ENCODE peak calls at places on chromosome 15, in five cellular contexts. K is tibial nerve, W is fibroblast of lung, D is IMR-90, R is SK-N-SH. U is an unnamed sample.

GRCh38 chr15:42171795-42172194 is 15.4 kb upstream of the PLA2G4F start:
- DNase-seq in D (no peak), W (no peak), K (no peak), R (no peak), U (no peak)

GRCh38 chr15:43441316-43441715 is 51.6 kb downstream of the TP53BP1 start:
- DNase-seq in R (peak; percentile 22), W (peak; percentile 42), K (no peak), D (peak; percentile 50), U (no peak)

GRCh38 chr15:31993062-31993461 is 37.3 kb upstream of the CHRNA7 start:
- DNase-seq in D (no peak), W (no peak), K (no peak), R (no peak), U (no peak)

GRCh38 chr15:49315543-49315942 is 107.5 kb upstream of the FGF7 start:
- DNase-seq in D (no peak), R (peak; percentile 9), W (no peak), K (no peak), U (no peak)

GRCh38 chr15:89774492-89774891 is 1.6 kb upstream of the MESP2 start:
- DNase-seq in D (no peak), K (no peak), W (no peak), R (no peak), U (no peak)

GRCh38 chr15:26128611-26129140 is 265.5 kb upstream of the ATP10A start:
- DNase-seq in K (no peak), W (no peak), R (no peak), D (no peak), U (no peak)

GRCh38 chr15:89115547-89115946 is 27.3 kb downstream of the ABHD2 start:
- DNase-seq in D (no peak), K (no peak), W (peak; percentile 33), R (no peak), U (no peak)

GRCh38 chr15:56968821-56969220 is 50.4 kb downstream of the TCF12 start:
- DNase-seq in K (no peak), W (no peak), D (no peak), R (no peak), U (no peak)

GRCh38 chr15:29910068-29910467 is 87.8 kb upstream of the TJP1 start:
- DNase-seq in R (no peak), D (no peak), K (no peak), W (no peak), U (no peak)

GRCh38 chr15:89746386-89746974 is 4.6 kb downstream of the MESP1 start:
- DNase-seq in R (no peak), D (no peak), K (no peak), W (no peak), U (no peak)

GRCh38 chr15:74995779-74996765 is 709 bp downstream of the SCAMP5 start:
- DNase-seq in R (peak; percentile 89), D (no peak), K (no peak), W (no peak), U (no peak)

GRCh38 chr15:41492597-41493204 is 973 bp upstream of the ITPKA start:
- DNase-seq in W (no peak), D (no peak), K (no peak), R (peak; percentile 45), U (no peak)

GRCh38 chr15:50224606-50225005 is 40.9 kb downstream of the HDC start:
- DNase-seq in D (peak; percentile 58), R (no peak), K (no peak), W (peak; percentile 26), U (no peak)

GRCh38 chr15:101642361-101642760 is 9.8 kb downstream of the TM2D3 start:
- DNase-seq in K (no peak), W (no peak), D (no peak), R (peak; percentile 47), U (no peak)

GRCh38 chr15:101183226-101183925 is 68.5 kb downstream of the CHSY1 start:
- DNase-seq in D (peak; percentile 86), R (no peak), W (no peak), K (no peak), U (no peak)

GRCh38 chr15:86919581-86919980 is 839.9 kb downstream of the AGBL1 start:
- DNase-seq in D (no peak), W (no peak), K (no peak), R (no peak), U (no peak)

GRCh38 chr15:100170280-100170654 is 171.5 kb downstream of the ADAMTS17 start:
- DNase-seq in R (no peak), W (no peak), D (no peak), K (no peak), U (no peak)

GRCh38 chr15:58748040-58748786 is 1.3 kb downstream of the ADAM10 start:
- DNase-seq in K (no peak), W (no peak), D (no peak), R (no peak), U (no peak)

GRCh38 chr15:72161351-72162132 is 36.0 kb downstream of the GRAMD2A start:
- DNase-seq in K (no peak), D (no peak), R (no peak), W (no peak), U (no peak)

GRCh38 chr15:98428253-98428989 is 219.9 kb upstream of the IGF1R start:
- DNase-seq in R (peak; percentile 87), D (peak; percentile 50), K (peak; percentile 61), W (peak; percentile 60), U (peak; percentile 71)

GRCh38 chr15:86877171-86877631 is 797.5 kb downstream of the AGBL1 start:
- DNase-seq in K (no peak), W (peak; percentile 72), R (no peak), D (no peak), U (no peak)

GRCh38 chr15:32979710-32980109 is 214.8 kb downstream of the FMN1 start:
- DNase-seq in K (no peak), D (peak; percentile 98), R (no peak), W (peak; percentile 100), U (no peak)

GRCh38 chr15:70470556-70471191 is 292.7 kb downstream of the UACA start:
- DNase-seq in W (no peak), D (no peak), R (no peak), K (no peak), U (no peak)

GRCh38 chr15:74573987-74574386 is 33.0 kb downstream of the ARID3B start:
- DNase-seq in R (no peak), D (peak; percentile 56), W (peak; percentile 23), K (no peak), U (no peak)

GRCh38 chr15:27176785-27177406 is 205.9 kb downstream of the GABRG3 start:
- DNase-seq in R (no peak), K (no peak), W (peak; percentile 54), D (no peak), U (no peak)

GRCh38 chr15:85871545-85871944 is 76.8 kb upstream of the KLHL25 start:
- DNase-seq in K (no peak), W (no peak), R (no peak), D (no peak), U (no peak)

DNA sequence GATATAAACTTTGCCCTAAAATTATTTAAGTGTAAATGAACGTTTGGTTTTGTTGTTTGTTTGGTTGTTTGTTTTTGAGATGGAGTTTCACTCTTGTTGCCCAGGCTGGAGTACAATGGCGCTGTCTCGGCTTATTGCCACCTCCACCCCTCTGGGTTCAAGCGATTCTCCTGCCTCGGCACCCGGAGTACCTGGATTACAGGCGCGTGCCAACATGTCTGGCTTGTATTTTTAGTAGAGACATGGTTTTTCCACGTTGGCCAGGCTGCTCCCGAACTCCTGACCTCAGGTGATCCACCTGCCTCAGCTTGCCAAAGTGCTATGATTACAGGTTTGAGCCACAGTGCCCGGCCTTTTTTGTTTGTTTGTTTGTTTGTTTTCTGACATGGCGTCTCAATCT is 87.9 kb upstream of the CHD2 start:
- DNase-seq in W (no peak), R (no peak), K (no peak), D (no peak), U (no peak)
- H3K4me3 ChIP-seq in W (no peak overlapping the region), R (no peak overlapping the region), K (no peak overlapping the region), D (no peak overlapping the region), U (peak overlapping the region; percentile 75)

GRCh38 chr15:63044645-63045437 is 2.3 kb downstream of the TPM1 start:
- DNase-seq in R (no peak), D (peak; percentile 68), W (peak; percentile 76), K (no peak), U (peak; percentile 55)
- H3K27ac ChIP-seq in R (peak overlapping the region; percentile 93), D (peak overlapping the region; percentile 87), W (peak overlapping the region; percentile 75), K (peak overlapping the region; percentile 88), U (peak overlapping the region; percentile 99)

DNA sequence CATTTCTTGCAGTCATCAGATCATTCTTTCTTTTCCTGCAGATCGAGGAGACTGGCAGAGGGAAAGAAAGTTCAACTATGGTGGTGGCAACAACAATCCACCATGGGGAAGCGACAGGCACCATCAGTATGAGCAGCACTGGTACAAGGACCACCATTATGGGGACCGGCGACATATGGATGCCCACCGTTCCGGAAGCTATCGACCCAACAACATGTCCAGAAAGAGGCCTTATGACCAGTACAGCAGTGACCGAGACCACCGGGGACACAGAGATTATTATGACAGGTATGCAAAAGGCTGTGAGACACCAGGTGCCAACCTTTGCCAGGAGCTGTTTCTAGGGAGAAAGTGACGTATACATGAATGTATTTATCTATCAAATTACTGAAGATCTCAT is 69.0 kb downstream of the RGMA start:
- DNase-seq in W (no peak), D (no peak), R (no peak), K (no peak), U (no peak)
- H3K4me1 ChIP-seq in W (no peaks in the 10 kb centered on the region), D (no peaks in the 10 kb centered on the region), R (no peaks in the 10 kb centered on the region), K (no peaks in the 10 kb centered on the region), U (peaks cover 25% of the 10 kb centered on the region)

DNA sequence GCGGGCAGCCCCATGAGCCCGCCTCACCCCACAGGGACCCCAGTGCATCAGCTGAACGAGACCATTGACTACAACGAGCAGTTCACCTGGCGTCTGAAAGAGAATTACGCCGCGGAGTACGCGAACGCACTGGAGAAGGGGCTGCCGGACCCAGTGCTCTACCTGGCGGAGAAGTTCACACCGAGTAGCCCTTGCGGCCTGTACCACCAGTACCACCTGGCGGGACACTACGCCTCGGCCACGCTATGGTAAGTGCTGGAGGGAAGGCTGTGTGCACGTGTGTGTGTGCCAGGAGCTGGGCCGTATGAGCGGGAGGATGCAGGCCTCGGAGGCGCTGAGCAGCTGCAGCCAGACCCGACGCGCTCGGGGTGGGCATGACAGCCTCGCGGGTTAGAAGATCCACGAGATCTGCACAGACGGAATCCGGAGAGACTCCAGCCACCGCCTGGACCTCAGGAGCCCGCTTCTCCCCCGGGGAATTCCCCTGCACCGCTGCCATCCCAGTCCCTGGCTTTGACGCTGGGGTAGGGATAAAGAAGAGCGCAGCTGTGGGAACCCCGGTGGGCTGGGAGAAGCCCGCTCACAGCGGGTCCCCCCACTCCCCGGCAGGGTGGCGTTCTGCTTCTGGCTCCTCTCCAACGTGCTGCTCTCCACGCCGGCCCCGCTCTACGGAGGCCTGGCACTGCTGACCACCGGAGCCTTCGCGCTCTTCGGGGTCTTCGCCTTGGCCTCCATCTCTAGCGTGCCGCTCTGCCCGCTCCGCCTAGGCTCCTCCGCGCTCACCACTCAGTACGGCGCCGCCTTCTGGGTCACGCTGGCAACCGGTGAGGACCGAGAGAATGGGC is 2.6 kb downstream of the DUOXA2 start:
- DNase-seq in D (no peak), K (no peak), R (no peak), W (no peak), U (no peak)
- H3K4me3 ChIP-seq in D (no peak overlapping the region), K (peak overlapping the region; percentile 9), R (no peak overlapping the region), W (no peak overlapping the region), U (peak overlapping the region; percentile 36)

GRCh38 chr15:90871716-90872480 is 3.5 kb downstream of the FURIN start:
- DNase-seq in W (no peak), D (no peak), R (peak; percentile 79), K (no peak), U (no peak)
- H3K27ac ChIP-seq in W (peak overlapping the region; percentile 62), D (peak overlapping the region; percentile 31), R (no peak overlapping the region), K (peak overlapping the region; percentile 94), U (peak overlapping the region; percentile 98)

GRCh38 chr15:78460737-78461136 is 22.7 kb downstream of the IREB2 start:
- DNase-seq in R (no peak), D (no peak), K (no peak), W (no peak), U (no peak)
- H3K4me1 ChIP-seq in R (peaks cover 21% of the 10 kb centered on the region), D (peaks cover 4% of the 10 kb centered on the region), K (no peaks in the 10 kb centered on the region), W (peaks cover 4% of the 10 kb centered on the region), U (peaks cover 68% of the 10 kb centered on the region)

U was measured in left ventricle myocardium inferior.